ENCODE peak calls at places on chromosomes 16 and 17, in four cellular contexts. C is HTR-8/SVneo, G is NCI-H774, S is sciatic nerve. E is an unnamed sample.

GRCh38 chr17:47276444-47276843 is 22.8 kb downstream of the ITGB3 start:
- DNase-seq in S (no peak), G (no peak), C (no peak), E (no peak)

GRCh38 chr17:73369126-73369525 is 57.3 kb upstream of the CDC42EP4 start:
- DNase-seq in C (no peak), G (no peak), S (no peak), E (no peak)

GRCh38 chr16:50619702-50620491 is 61.2 kb downstream of the SNX20 start:
- DNase-seq in C (no peak), S (no peak), G (no peak), E (no peak)

GRCh38 chr17:50149425-50150353 is 788 bp downstream of the PPP1R9B start:
- DNase-seq in C (no peak), S (no peak), G (peak; percentile 63), E (peak; percentile 72)

GRCh38 chr17:38469875-38470274 is 41.6 kb downstream of the ARHGAP23 start:
- DNase-seq in G (no peak), S (no peak), C (no peak), E (no peak)

GRCh38 chr17:3916013-3916696 is at the start of gene P2RX1:
- DNase-seq in G (no peak), S (no peak), C (no peak), E (no peak)

GRCh38 chr16:85534536-85535351 is 78.4 kb upstream of the GSE1 start:
- DNase-seq in S (no peak), G (no peak), C (no peak), E (no peak)

GRCh38 chr16:71360378-71360777 is 1.9 kb downstream of the CALB2 start:
- DNase-seq in S (no peak), G (no peak), C (peak; percentile 83), E (no peak)

GRCh38 chr17:15494821-15495220 is 27.4 kb upstream of the CDRT4 start:
- DNase-seq in G (no peak), C (no peak), S (no peak), E (no peak)

GRCh38 chr17:373616-374225 is 21.1 kb upstream of the RPH3AL start:
- DNase-seq in G (no peak), C (no peak), S (no peak), E (no peak)

GRCh38 chr17:32111141-32111771 is 31.0 kb upstream of the RHOT1 start:
- DNase-seq in S (peak; percentile 85), C (no peak), G (peak; percentile 45), E (no peak)

GRCh38 chr17:14149751-14150150 is 80.4 kb downstream of the COX10 start:
- DNase-seq in C (no peak), S (no peak), G (no peak), E (no peak)

GRCh38 chr16:47016700-47017133 is 43.2 kb upstream of the DNAJA2 start:
- DNase-seq in S (no peak), C (no peak), G (no peak), E (no peak)

GRCh38 chr17:48554412-48555090 is 9.6 kb upstream of the HOXB2 start:
- DNase-seq in S (no peak), G (no peak), C (no peak), E (peak; percentile 28)

GRCh38 chr17:30021708-30022317 is 80.4 kb downstream of the EFCAB5 start:
- DNase-seq in S (no peak), G (peak; percentile 58), C (peak; percentile 46), E (peak; percentile 14)

GRCh38 chr16:88510091-88510719 is 57.1 kb downstream of the ZFPM1 start:
- DNase-seq in G (no peak), C (peak; percentile 42), S (no peak), E (no peak)

GRCh38 chr17:73232587-73233373 is 28.9 kb downstream of the CPSF4L start:
- DNase-seq in G (peak; percentile 67), C (peak; percentile 51), S (peak; percentile 76), E (peak; percentile 68)

GRCh38 chr17:77018504-77018903 is 122.3 kb upstream of the SEC14L1 start:
- DNase-seq in G (no peak), S (no peak), C (no peak), E (no peak)

GRCh38 chr17:66955821-66956220 is 8.7 kb upstream of the CACNG4 start:
- DNase-seq in G (no peak), S (no peak), C (no peak), E (no peak)

GRCh38 chr17:57422574-57423164 is 166.3 kb downstream of the MSI2 start:
- DNase-seq in G (no peak), C (no peak), S (no peak), E (no peak)

GRCh38 chr17:48878920-48879898 is 13.4 kb upstream of the ATP5MC1 start:
- DNase-seq in C (peak; percentile 93), G (peak; percentile 79), S (no peak), E (peak; percentile 57)

GRCh38 chr16:89395150-89396142 is 94.9 kb downstream of the ANKRD11 start:
- DNase-seq in G (no peak), C (peak; percentile 95), S (peak; percentile 89), E (peak; percentile 49)

GRCh38 chr17:45320931-45321461 is 4.2 kb upstream of the MAP3K14 start:
- DNase-seq in S (no peak), C (peak; percentile 98), G (no peak), E (no peak)